ENCODE peak calls at places on chromosomes 6 and 20, in four cellular contexts. One of them, this sample, is unnamed.

GRCh38 chr6:71486466-71486865 is 197.9 kb downstream of the OGFRL1 start:
- DNase-seq in upper lobe of right lung: no peak
- DNase-seq in AG04450: no peak
- DNase-seq in tibial artery: no peak
- DNase-seq in this sample: no peak

GRCh38 chr6:166162599-166163342 is 4.9 kb downstream of the TBXT start:
- DNase-seq in upper lobe of right lung: no peak
- DNase-seq in AG04450: no peak
- DNase-seq in tibial artery: no peak
- DNase-seq in this sample: no peak

GRCh38 chr20:38737887-38738286 is 10.4 kb upstream of the ACTR5 start:
- DNase-seq in upper lobe of right lung: no peak
- DNase-seq in AG04450: no peak
- DNase-seq in tibial artery: no peak
- DNase-seq in this sample: no peak

GRCh38 chr6:144335914-144336313 is 50.8 kb downstream of the UTRN start:
- DNase-seq in upper lobe of right lung: no peak
- DNase-seq in AG04450: no peak
- DNase-seq in tibial artery: no peak
- DNase-seq in this sample: no peak

GRCh38 chr20:22579711-22580697 is 4.4 kb downstream of the FOXA2 start:
- DNase-seq in upper lobe of right lung: peak; percentile 70
- DNase-seq in AG04450: no peak
- DNase-seq in tibial artery: no peak
- DNase-seq in this sample: no peak

GRCh38 chr20:59145247-59145925 is 18.2 kb upstream of the ZNF831 start:
- DNase-seq in upper lobe of right lung: no peak
- DNase-seq in AG04450: no peak
- DNase-seq in tibial artery: no peak
- DNase-seq in this sample: peak; percentile 38

GRCh38 chr6:15038013-15038791 is 207.7 kb upstream of the JARID2 start:
- DNase-seq in upper lobe of right lung: no peak
- DNase-seq in AG04450: no peak
- DNase-seq in tibial artery: no peak
- DNase-seq in this sample: no peak

GRCh38 chr6:129475477-129476247 is 234.3 kb downstream of the ARHGAP18 start:
- DNase-seq in upper lobe of right lung: no peak
- DNase-seq in AG04450: no peak
- DNase-seq in tibial artery: no peak
- DNase-seq in this sample: no peak

GRCh38 chr6:148836751-148837150 is 89.9 kb downstream of the UST start:
- DNase-seq in upper lobe of right lung: no peak
- DNase-seq in AG04450: no peak
- DNase-seq in tibial artery: no peak
- DNase-seq in this sample: no peak

GRCh38 chr20:43243672-43244269 is 54.1 kb upstream of the PTPRT start:
- DNase-seq in upper lobe of right lung: no peak
- DNase-seq in AG04450: no peak
- DNase-seq in tibial artery: no peak
- DNase-seq in this sample: no peak

GRCh38 chr20:31740208-31740607 is 1.1 kb downstream of the TPX2 start:
- DNase-seq in upper lobe of right lung: no peak
- DNase-seq in AG04450: no peak
- DNase-seq in tibial artery: no peak
- DNase-seq in this sample: no peak

GRCh38 chr6:120871416-120872261 is 462.6 kb downstream of the TBC1D32 start:
- DNase-seq in upper lobe of right lung: no peak
- DNase-seq in AG04450: no peak
- DNase-seq in tibial artery: no peak
- DNase-seq in this sample: no peak

GRCh38 chr20:7736336-7736735 is 203.9 kb downstream of the HAO1 start:
- DNase-seq in upper lobe of right lung: no peak
- DNase-seq in AG04450: no peak
- DNase-seq in tibial artery: no peak
- DNase-seq in this sample: no peak

GRCh38 chr20:8394308-8394945 is 262.4 kb downstream of the PLCB1 start:
- DNase-seq in upper lobe of right lung: no peak
- DNase-seq in AG04450: no peak
- DNase-seq in tibial artery: no peak
- DNase-seq in this sample: no peak

GRCh38 chr20:25177890-25178321 is 17.6 kb upstream of the ENTPD6 start:
- DNase-seq in upper lobe of right lung: peak; percentile 67
- DNase-seq in AG04450: no peak
- DNase-seq in tibial artery: no peak
- DNase-seq in this sample: no peak

GRCh38 chr6:111573118-111573883 is 32.4 kb downstream of the TRAF3IP2 start:
- DNase-seq in upper lobe of right lung: no peak
- DNase-seq in AG04450: no peak
- DNase-seq in tibial artery: peak; percentile 47
- DNase-seq in this sample: no peak

GRCh38 chr6:148523551-148523950 is 180.9 kb downstream of the SASH1 start:
- DNase-seq in upper lobe of right lung: no peak
- DNase-seq in AG04450: no peak
- DNase-seq in tibial artery: no peak
- DNase-seq in this sample: no peak

GRCh38 chr20:18139832-18140231 is 2.2 kb downstream of the KAT14 start:
- DNase-seq in upper lobe of right lung: no peak
- DNase-seq in AG04450: no peak
- DNase-seq in tibial artery: no peak
- DNase-seq in this sample: no peak

GRCh38 chr6:84052204-84052882 is 18.8 kb downstream of the MRAP2 start:
- DNase-seq in upper lobe of right lung: no peak
- DNase-seq in AG04450: peak; percentile 13
- DNase-seq in tibial artery: peak; percentile 69
- DNase-seq in this sample: peak; percentile 79

GRCh38 chr20:22389836-22390542 is 194.4 kb downstream of the FOXA2 start:
- DNase-seq in upper lobe of right lung: peak; percentile 75
- DNase-seq in AG04450: no peak
- DNase-seq in tibial artery: no peak
- DNase-seq in this sample: no peak

GRCh38 chr20:15476781-15477180 is 1096.5 kb downstream of the KIF16B start:
- DNase-seq in upper lobe of right lung: no peak
- DNase-seq in AG04450: no peak
- DNase-seq in tibial artery: no peak
- DNase-seq in this sample: no peak

GRCh38 chr6:46191961-46192360 is 21.2 kb upstream of the ENPP5 start:
- DNase-seq in upper lobe of right lung: no peak
- DNase-seq in AG04450: no peak
- DNase-seq in tibial artery: no peak
- DNase-seq in this sample: no peak

GRCh38 chr6:29864037-29864795 is 36.6 kb downstream of the HLA-G start:
- DNase-seq in upper lobe of right lung: no peak
- DNase-seq in AG04450: no peak
- DNase-seq in tibial artery: no peak
- DNase-seq in this sample: no peak
- H3K4me3 ChIP-seq in upper lobe of right lung: no peak overlapping the region
- H3K4me3 ChIP-seq in AG04450: no peak overlapping the region
- H3K4me3 ChIP-seq in tibial artery: no peak overlapping the region
- H3K4me3 ChIP-seq in this sample: no peak overlapping the region

DNA sequence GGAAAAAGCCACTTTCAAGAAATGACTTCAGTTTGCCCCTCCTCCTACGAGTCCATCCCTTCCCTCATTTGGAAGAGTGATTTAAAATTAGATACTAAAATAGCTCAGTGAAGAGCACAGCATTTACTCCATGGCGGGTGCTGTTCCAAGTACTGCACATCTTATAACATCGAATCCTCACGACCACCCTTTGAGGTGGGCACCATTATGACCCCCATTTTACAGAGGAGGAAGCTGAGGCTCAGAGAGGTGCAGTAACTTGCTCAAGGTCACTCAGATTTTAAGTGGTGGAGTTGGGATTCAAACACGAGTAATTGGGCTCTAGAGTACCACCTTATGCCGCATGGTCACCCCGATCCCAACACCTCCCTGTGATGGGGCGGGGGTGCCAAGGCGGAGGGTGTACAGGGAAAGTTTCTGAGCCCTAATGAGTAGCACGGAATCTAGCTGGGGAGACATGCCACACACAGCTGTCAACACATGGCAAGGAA is 25.5 kb downstream of the TTBK1 start:
- DNase-seq in upper lobe of right lung: no peak
- DNase-seq in AG04450: no peak
- DNase-seq in tibial artery: no peak
- DNase-seq in this sample: no peak
- H3K27ac ChIP-seq in upper lobe of right lung: no peak overlapping the region
- H3K27ac ChIP-seq in AG04450: no peak overlapping the region
- H3K27ac ChIP-seq in tibial artery: peak overlapping the region; percentile 48
- H3K27ac ChIP-seq in this sample: no peak overlapping the region

DNA sequence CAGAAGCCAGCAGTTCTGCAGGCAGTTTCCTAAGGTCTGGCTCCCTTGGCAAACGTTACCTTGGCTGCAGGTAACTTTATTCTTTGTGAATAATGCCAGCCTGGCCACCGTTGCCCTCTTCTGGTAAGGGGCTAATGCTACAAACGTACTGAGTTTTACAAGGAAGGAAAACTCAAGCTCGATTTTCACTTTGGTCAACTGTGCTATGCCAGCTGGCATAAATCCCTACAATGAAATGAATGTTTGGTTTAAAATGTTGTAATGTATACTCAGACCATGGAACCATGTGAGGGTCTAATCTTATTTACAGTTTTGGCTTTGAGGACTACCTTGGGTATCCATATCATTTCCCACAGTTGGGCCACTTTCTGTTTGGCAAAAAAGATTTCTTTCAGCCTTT is 101.4 kb downstream of the SLX4IP start:
- DNase-seq in upper lobe of right lung: peak; percentile 66
- DNase-seq in AG04450: no peak
- DNase-seq in tibial artery: no peak
- DNase-seq in this sample: no peak
- TF ChIP-seq CTCF in upper lobe of right lung: peak; percentile 35
- TF ChIP-seq CTCF in AG04450: peak; percentile 55
- TF ChIP-seq CTCF in tibial artery: peak; percentile 13
- TF ChIP-seq CTCF in this sample: no peak

DNA sequence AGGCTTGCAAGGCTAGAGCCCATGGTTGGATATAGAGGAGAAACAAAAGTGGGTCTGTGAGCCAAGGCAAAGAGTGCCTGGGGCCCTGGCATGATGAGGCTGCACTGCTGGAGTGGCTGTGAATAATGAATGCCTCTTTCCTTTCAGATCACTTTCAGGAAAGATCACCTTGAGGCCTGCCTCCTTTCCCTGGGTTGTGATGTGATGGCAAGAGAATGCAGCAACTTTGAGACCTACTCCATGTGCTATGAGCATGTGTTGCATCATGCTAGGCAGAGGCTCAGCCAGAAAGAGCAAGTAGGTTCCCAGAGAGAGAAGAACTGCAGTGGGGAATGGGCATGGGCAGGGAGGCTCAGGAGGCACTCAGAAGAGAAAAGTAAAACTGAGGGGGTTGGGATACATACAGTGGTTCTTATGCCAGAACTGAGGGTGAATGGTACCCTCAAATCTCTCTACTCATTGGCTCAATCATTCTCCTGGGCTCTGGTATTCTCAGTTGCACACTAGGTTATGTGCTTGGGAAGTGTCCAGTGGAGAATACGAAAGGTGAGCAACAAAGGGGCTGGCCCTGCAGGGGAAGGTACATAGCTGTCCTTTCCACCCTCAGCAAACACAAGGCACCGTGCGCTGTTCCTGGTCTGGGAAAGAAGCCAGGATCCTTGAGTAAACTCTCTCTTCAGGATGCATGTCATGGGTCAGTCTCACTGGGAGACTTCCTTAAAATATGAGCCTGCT is 45.9 kb downstream of the CD164 start:
- DNase-seq in upper lobe of right lung: no peak
- DNase-seq in AG04450: no peak
- DNase-seq in tibial artery: peak; percentile 25
- DNase-seq in this sample: no peak
- H3K4me3 ChIP-seq in upper lobe of right lung: no peak overlapping the region
- H3K4me3 ChIP-seq in AG04450: no peak overlapping the region
- H3K4me3 ChIP-seq in tibial artery: no peak overlapping the region
- H3K4me3 ChIP-seq in this sample: no peak overlapping the region

GRCh38 chr20:34084227-34084923 is 27.7 kb downstream of the EIF2S2 start:
- DNase-seq in upper lobe of right lung: no peak
- DNase-seq in AG04450: no peak
- DNase-seq in tibial artery: no peak
- DNase-seq in this sample: no peak

GRCh38 chr20:34082232-34082887 is 29.7 kb downstream of the EIF2S2 start:
- DNase-seq in upper lobe of right lung: no peak
- DNase-seq in AG04450: no peak
- DNase-seq in tibial artery: no peak
- DNase-seq in this sample: no peak

GRCh38 chr20:34085544-34086040 is 26.5 kb downstream of the EIF2S2 start:
- DNase-seq in upper lobe of right lung: no peak
- DNase-seq in AG04450: no peak
- DNase-seq in tibial artery: no peak
- DNase-seq in this sample: no peak

GRCh38 chr20:34083781-34084180 is 28.3 kb downstream of the EIF2S2 start:
- DNase-seq in upper lobe of right lung: no peak
- DNase-seq in AG04450: no peak
- DNase-seq in tibial artery: no peak
- DNase-seq in this sample: no peak

DNA sequence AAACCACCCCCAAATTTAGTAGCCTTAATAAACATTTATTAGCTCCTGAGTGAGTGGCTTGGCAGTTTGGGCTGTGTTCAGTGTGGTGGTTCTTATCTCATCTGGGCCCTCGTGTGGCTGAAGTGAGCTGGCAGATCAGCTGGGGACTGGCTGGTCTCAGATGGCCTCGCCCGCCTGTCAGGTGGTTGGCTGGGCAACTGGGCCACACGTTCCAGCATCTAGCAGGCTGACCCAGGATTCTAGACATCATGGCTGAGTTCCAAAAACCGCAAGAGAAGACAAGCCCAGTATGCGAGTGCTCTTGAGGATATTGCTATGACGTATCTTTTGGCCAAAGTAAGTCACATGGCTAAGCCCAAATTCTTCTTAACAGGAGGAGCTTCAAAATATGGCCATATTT is 28.9 kb downstream of the EIF2S2 start:
- DNase-seq in upper lobe of right lung: peak; percentile 90
- DNase-seq in AG04450: peak; percentile 61
- DNase-seq in tibial artery: peak; percentile 73
- DNase-seq in this sample: peak; percentile 86
- H3K27ac ChIP-seq in upper lobe of right lung: no peak overlapping the region
- H3K27ac ChIP-seq in AG04450: peak overlapping the region; percentile 40
- H3K27ac ChIP-seq in tibial artery: peak overlapping the region; percentile 64
- H3K27ac ChIP-seq in this sample: peak overlapping the region; percentile 62

GRCh38 chr20:2398453-2398852 is 17.8 kb downstream of the TGM6 start:
- DNase-seq in upper lobe of right lung: no peak
- DNase-seq in AG04450: no peak
- DNase-seq in tibial artery: no peak
- DNase-seq in this sample: no peak

GRCh38 chr20:2396241-2396814 is 15.6 kb downstream of the TGM6 start:
- DNase-seq in upper lobe of right lung: no peak
- DNase-seq in AG04450: no peak
- DNase-seq in tibial artery: no peak
- DNase-seq in this sample: peak; percentile 61

GRCh38 chr20:2399390-2399789 is 18.7 kb downstream of the TGM6 start:
- DNase-seq in upper lobe of right lung: no peak
- DNase-seq in AG04450: no peak
- DNase-seq in tibial artery: no peak
- DNase-seq in this sample: peak; percentile 12

GRCh38 chr20:2397091-2397490 is 16.4 kb downstream of the TGM6 start:
- DNase-seq in upper lobe of right lung: no peak
- DNase-seq in AG04450: no peak
- DNase-seq in tibial artery: no peak
- DNase-seq in this sample: peak; percentile 46

GRCh38 chr20:2397595-2398145 is 17.0 kb downstream of the TGM6 start:
- DNase-seq in upper lobe of right lung: no peak
- DNase-seq in AG04450: no peak
- DNase-seq in tibial artery: no peak
- DNase-seq in this sample: peak; percentile 55
- TF ChIP-seq CTCF in upper lobe of right lung: no peak
- TF ChIP-seq CTCF in AG04450: no peak
- TF ChIP-seq CTCF in tibial artery: no peak
- TF ChIP-seq CTCF in this sample: no peak

GRCh38 chr6:4844108-4844507 is 67.9 kb downstream of the CDYL start:
- DNase-seq in upper lobe of right lung: no peak
- DNase-seq in AG04450: no peak
- DNase-seq in tibial artery: no peak
- DNase-seq in this sample: no peak
- H3K4me3 ChIP-seq in upper lobe of right lung: no peak overlapping the region
- H3K4me3 ChIP-seq in AG04450: no peak overlapping the region
- H3K4me3 ChIP-seq in tibial artery: no peak overlapping the region
- H3K4me3 ChIP-seq in this sample: no peak overlapping the region